ENCODE peak calls at places on chromosome 3, in nine cellular contexts. Z is psoas muscle, T is GM12865, S is astrocyte of the spinal cord, O is retinal pigment epithelial cell, C is OCI-LY7, A is endodermal cell, N is right lobe of liver, H is cardiac fibroblast. D is an unnamed sample.

GRCh38 chr3:12428131-12428530 is 56.1 kb upstream of the TSEN2 start:
- DNase-seq in S (no peak), N (no peak), A (no peak), C (no peak), O (no peak), Z (no peak), H (no peak), T (no peak), D (no peak)

GRCh38 chr3:168336276-168336675 is 240.6 kb upstream of the GOLIM4 start:
- DNase-seq in Z (no peak), O (no peak), S (no peak), A (no peak), N (no peak), H (no peak), C (no peak), T (no peak), D (no peak)

GRCh38 chr3:43998841-43999805 is 242.6 kb upstream of the TOPAZ1 start:
- DNase-seq in H (peak; percentile 69), S (peak; percentile 84), N (no peak), Z (no peak), C (peak; percentile 92), A (peak; percentile 84), O (no peak), T (peak; percentile 92), D (no peak)

GRCh38 chr3:126518779-126519177 is 1.2 kb upstream of the UROC1 start:
- DNase-seq in T (no peak), A (no peak), S (no peak), N (no peak), C (no peak), Z (peak; percentile 28), O (no peak), H (no peak), D (no peak)

GRCh38 chr3:126135056-126135397 is 45.4 kb downstream of the ALDH1L1 start:
- DNase-seq in H (no peak), S (no peak), A (peak; percentile 26), N (peak; percentile 40), Z (peak; percentile 26), T (no peak), C (no peak), O (no peak), D (no peak)

GRCh38 chr3:172107403-172107802 is 68.0 kb downstream of the FNDC3B start:
- DNase-seq in A (no peak), O (no peak), T (peak; percentile 96), N (no peak), H (no peak), S (no peak), Z (no peak), C (peak; percentile 91), D (peak; percentile 54)

GRCh38 chr3:97391167-97391566 is 373.4 kb upstream of the ARL6 start:
- DNase-seq in T (no peak), A (no peak), Z (no peak), S (no peak), C (no peak), H (no peak), O (no peak), N (no peak), D (no peak)

GRCh38 chr3:103672346-103672745 is 1237.5 kb downstream of the ZPLD1 start:
- DNase-seq in S (no peak), H (no peak), N (no peak), C (no peak), Z (no peak), O (no peak), A (no peak), T (no peak), D (no peak)

GRCh38 chr3:105608623-105609022 is 241.9 kb downstream of the ALCAM start:
- DNase-seq in Z (no peak), C (no peak), S (no peak), H (no peak), T (no peak), N (no peak), O (no peak), A (peak; percentile 49), D (no peak)

GRCh38 chr3:126731044-126731443 is 27.0 kb downstream of the CHCHD6 start:
- DNase-seq in S (no peak), Z (no peak), O (no peak), T (peak; percentile 40), H (no peak), A (no peak), C (peak; percentile 6), N (no peak), D (peak; percentile 81)

GRCh38 chr3:11510001-11510760 is 133.5 kb downstream of the VGLL4 start:
- DNase-seq in T (no peak), C (peak; percentile 82), A (no peak), S (no peak), O (no peak), H (no peak), N (no peak), Z (peak; percentile 61), D (no peak)

GRCh38 chr3:183698318-183698731 is 728 bp downstream of the YEATS2 start:
- DNase-seq in S (peak; percentile 35), Z (no peak), O (no peak), C (peak; percentile 45), A (no peak), T (peak; percentile 31), N (no peak), H (peak; percentile 53), D (peak; percentile 48)

GRCh38 chr3:87270908-87271727 is 5.3 kb downstream of the POU1F1 start:
- DNase-seq in T (peak; percentile 3), H (peak; percentile 31), S (no peak), O (no peak), N (no peak), C (no peak), Z (no peak), A (no peak), D (peak; percentile 34)

GRCh38 chr3:146035366-146035765 is 125.6 kb downstream of the PLOD2 start:
- DNase-seq in N (no peak), O (peak; percentile 49), S (no peak), Z (no peak), A (no peak), T (no peak), H (peak; percentile 63), C (no peak), D (no peak)

GRCh38 chr3:142429582-142429981 is 18.3 kb downstream of the XRN1 start:
- DNase-seq in H (no peak), T (no peak), C (no peak), S (no peak), Z (no peak), O (no peak), N (no peak), A (no peak), D (no peak)

GRCh38 chr3:50365080-50365841 is 5.9 kb upstream of the TMEM115 start:
- DNase-seq in O (peak; percentile 20), C (peak; percentile 95), Z (peak; percentile 90), A (peak; percentile 98), T (peak; percentile 92), N (peak; percentile 95), S (peak; percentile 60), H (peak; percentile 65), D (no peak)
- H3K4me3 ChIP-seq in O (peak overlapping the region; percentile 48), C (peak overlapping the region; percentile 72), Z (peak overlapping the region; percentile 57), A (peak overlapping the region; percentile 84), T (peak overlapping the region; percentile 55), N (peak overlapping the region; percentile 36), S (peak overlapping the region; percentile 31), H (peak overlapping the region; percentile 47), D (no peak overlapping the region)

GRCh38 chr3:109806929-109807328 is 469.6 kb upstream of the DPPA4 start:
- DNase-seq in A (no peak), S (peak; percentile 33), T (peak; percentile 22), O (no peak), N (no peak), Z (no peak), C (peak; percentile 10), H (peak; percentile 84), D (peak; percentile 82)

GRCh38 chr3:109804697-109805096 is 467.4 kb upstream of the DPPA4 start:
- DNase-seq in O (no peak), H (no peak), A (no peak), C (no peak), S (no peak), T (peak; percentile 30), Z (no peak), N (no peak), D (no peak)

GRCh38 chr3:109803274-109803673 is 465.9 kb upstream of the DPPA4 start:
- DNase-seq in T (no peak), Z (no peak), S (no peak), H (peak; percentile 20), N (no peak), C (no peak), A (peak; percentile 42), O (no peak), D (peak; percentile 4)
- TF ChIP-seq CTCF in T (peak; percentile 17), Z (no peak), S (peak; percentile 37), H (peak; percentile 58), N (no peak), C (peak; percentile 34), A (peak; percentile 74), O (peak; percentile 55), D (no peak)

DNA sequence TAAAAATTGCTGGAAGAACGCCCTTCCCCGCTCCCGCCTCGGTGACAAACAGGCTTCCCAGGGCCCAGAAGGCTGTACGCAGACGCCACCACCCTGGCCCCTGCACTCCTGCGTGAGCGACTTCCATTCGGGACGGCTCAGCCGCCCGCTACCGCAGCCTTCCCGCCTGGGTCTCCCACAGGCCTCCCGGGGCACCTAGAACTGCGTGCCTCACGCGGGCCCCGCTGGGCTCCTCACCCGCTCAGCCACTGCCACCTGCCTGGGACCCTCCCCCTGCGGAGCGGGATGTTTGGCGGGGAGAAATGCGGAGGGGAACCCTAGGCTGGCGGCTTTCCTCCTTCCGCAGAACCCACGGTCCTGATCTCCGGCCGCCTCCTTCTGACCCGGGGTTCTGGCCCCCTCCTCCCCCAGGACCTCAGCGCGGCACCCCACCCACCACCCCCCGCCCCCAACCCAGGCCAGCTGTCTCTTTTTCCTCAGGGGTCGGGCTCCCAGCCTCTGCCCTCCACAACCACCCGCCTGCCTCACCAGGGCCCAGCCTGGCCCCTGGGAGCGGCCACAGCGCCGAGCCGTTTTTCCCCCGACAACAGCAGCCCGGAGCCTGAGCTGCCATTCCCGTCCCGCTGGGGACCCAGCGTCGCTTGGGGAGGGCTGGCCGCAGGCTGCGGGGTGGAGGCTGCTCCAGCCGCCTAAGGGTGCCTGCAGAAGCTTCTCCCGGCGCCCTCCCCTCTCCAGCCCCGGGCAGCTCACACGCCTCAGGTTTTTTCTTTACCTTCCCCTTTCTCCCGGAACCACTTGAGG is 27.6 kb upstream of the RAB7A start:
- DNase-seq in A (peak; percentile 81), S (peak; percentile 5), O (peak; percentile 12), N (peak; percentile 63), Z (peak; percentile 71), C (no peak), T (no peak), H (no peak), D (peak; percentile 79)
- H3K4me3 ChIP-seq in A (no peak overlapping the region), S (peak overlapping the region; percentile 37), O (peak overlapping the region; percentile 60), N (peak overlapping the region; percentile 50), Z (peak overlapping the region; percentile 76), C (no peak overlapping the region), T (no peak overlapping the region), H (peak overlapping the region; percentile 46), D (peak overlapping the region; percentile 40)

DNA sequence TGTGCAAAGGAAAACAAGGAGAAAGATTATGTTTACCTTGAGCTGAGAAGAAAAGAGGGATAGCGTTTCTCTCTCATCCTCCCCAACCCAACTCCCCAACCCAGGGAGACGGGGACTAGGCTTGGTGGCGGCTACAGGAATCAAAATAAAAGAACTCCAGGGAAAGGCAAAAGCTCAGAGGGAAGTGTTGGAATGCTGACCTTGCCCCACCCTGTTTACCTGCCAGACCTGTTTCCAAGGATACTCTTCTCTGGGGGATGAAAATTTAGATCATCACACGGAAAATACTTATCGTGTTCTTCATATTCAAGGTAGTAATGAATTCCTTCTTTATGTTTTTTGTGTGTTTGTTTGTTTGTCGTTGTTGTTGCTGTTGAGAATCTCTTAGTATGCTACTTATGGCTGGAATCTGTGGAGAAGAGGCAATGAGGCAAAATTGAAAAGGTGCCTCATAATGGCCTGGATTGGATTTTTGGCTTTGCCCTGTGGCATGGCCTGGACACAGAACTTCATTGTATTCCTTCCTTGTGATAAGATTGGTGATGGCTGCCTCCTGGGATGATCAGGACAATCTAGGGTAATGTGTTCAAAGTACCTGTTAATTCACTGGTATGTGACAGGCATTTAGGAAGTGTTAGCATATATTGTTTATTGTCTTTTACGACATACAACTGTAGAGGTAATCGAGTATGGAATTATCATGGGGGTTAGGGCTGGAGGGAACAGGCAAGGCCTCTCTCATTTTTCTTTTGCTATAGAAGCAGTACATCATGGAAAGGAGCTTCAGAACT is 11.1 kb upstream of the TPRG1 start:
- DNase-seq in A (no peak), O (no peak), H (no peak), Z (no peak), C (no peak), S (no peak), N (no peak), T (no peak), D (no peak)
- TF ChIP-seq CTCF in A (no peak), O (no peak), H (no peak), Z (no peak), C (no peak), S (no peak), N (no peak), T (no peak), D (no peak)